ENCODE peak calls at places on chromosome 9, in four cellular contexts. P, Q, E and F are unnamed samples.

GRCh38 chr9:112443200-112443599 is 43.4 kb upstream of the KIAA1958 start:
- DNase-seq in Q (peak; percentile 28), E (peak; percentile 14), P (peak; percentile 23), F (no peak)

GRCh38 chr9:135926402-135927194 is 19.3 kb upstream of the CAMSAP1 start:
- DNase-seq in Q (peak; percentile 53), E (peak; percentile 78), P (peak; percentile 80), F (no peak)

GRCh38 chr9:98118640-98119601 is at the start of gene TRIM14:
- DNase-seq in E (peak; percentile 9), P (peak; percentile 47), Q (peak; percentile 63), F (peak; percentile 32)

GRCh38 chr9:79387091-79387490 is 184.7 kb upstream of the TLE4 start:
- DNase-seq in Q (no peak), E (no peak), P (no peak), F (no peak)

GRCh38 chr9:87610200-87611155 is 112.8 kb downstream of the DAPK1 start:
- DNase-seq in Q (peak; percentile 63), P (no peak), E (no peak), F (no peak)

GRCh38 chr9:2125909-2126308 is 110.8 kb downstream of the SMARCA2 start:
- DNase-seq in P (no peak), E (no peak), Q (peak; percentile 29), F (no peak)

GRCh38 chr9:86908261-86908660 is 39.0 kb downstream of the GAS1 start:
- DNase-seq in P (no peak), E (no peak), Q (no peak), F (no peak)

GRCh38 chr9:26935847-26936246 is 11.2 kb downstream of the PLAA start:
- DNase-seq in E (no peak), Q (no peak), P (no peak), F (no peak)

GRCh38 chr9:91500509-91501011 is 76.9 kb upstream of the NFIL3 start:
- DNase-seq in P (peak; percentile 83), Q (peak; percentile 79), E (peak; percentile 96), F (peak; percentile 24)

GRCh38 chr9:71349218-71349617 is 227.8 kb upstream of the TRPM3 start:
- DNase-seq in Q (peak; percentile 6), E (no peak), P (no peak), F (no peak)

GRCh38 chr9:135474915-135475314 is 4.7 kb upstream of the PPP1R26 start:
- DNase-seq in P (peak; percentile 60), Q (no peak), E (no peak), F (no peak)

GRCh38 chr9:618478-618877 is 223.0 kb upstream of the DMRT1 start:
- DNase-seq in E (peak; percentile 36), P (no peak), Q (peak; percentile 72), F (no peak)

GRCh38 chr9:97740848-97741821 is 44.0 kb upstream of the XPA start:
- DNase-seq in E (peak; percentile 42), Q (peak; percentile 62), P (no peak), F (no peak)

GRCh38 chr9:137610944-137611343 is 5.5 kb downstream of the ARRDC1 start:
- DNase-seq in P (no peak), E (no peak), Q (no peak), F (no peak)

GRCh38 chr9:31697956-31698355 is 686.5 kb upstream of the ACO1 start:
- DNase-seq in Q (no peak), E (no peak), P (no peak), F (no peak)

GRCh38 chr9:89523948-89524347 is 26.0 kb upstream of the SEMA4D start:
- DNase-seq in Q (no peak), P (no peak), E (no peak), F (no peak)

GRCh38 chr9:77588319-77588937 is 59.7 kb downstream of the GNA14 start:
- DNase-seq in P (peak; percentile 53), E (peak; percentile 71), Q (peak; percentile 93), F (peak; percentile 95)

GRCh38 chr9:137456864-137457405 is 2.2 kb downstream of the NSMF start:
- DNase-seq in P (no peak), E (no peak), Q (no peak), F (no peak)

GRCh38 chr9:136697821-136698526 is 10.7 kb upstream of the AGPAT2 start:
- DNase-seq in E (no peak), P (no peak), Q (no peak), F (no peak)

GRCh38 chr9:119004618-119004990 is 364.6 kb downstream of the BRINP1 start:
- DNase-seq in P (peak; percentile 5), Q (peak; percentile 19), E (peak; percentile 28), F (no peak)

GRCh38 chr9:111630182-111631070 is 708 bp upstream of the DNAJC25 start:
- DNase-seq in Q (no peak), P (no peak), E (peak; percentile 9), F (no peak)

GRCh38 chr9:136848393-136849037 is 694 bp upstream of the PHPT1 start:
- DNase-seq in Q (no peak), P (peak; percentile 56), E (no peak), F (no peak)

GRCh38 chr9:109498195-109499060 is at the start of gene PTPN3:
- DNase-seq in Q (no peak), E (no peak), P (peak; percentile 22), F (no peak)

GRCh38 chr9:14186096-14186495 is 127.8 kb downstream of the NFIB start:
- DNase-seq in E (no peak), Q (no peak), P (no peak), F (no peak)

GRCh38 chr9:89002987-89003386 is 11.7 kb downstream of the S1PR3 start:
- DNase-seq in P (no peak), Q (no peak), E (no peak), F (no peak)

GRCh38 chr9:86940774-86941173 is 6.5 kb downstream of the GAS1 start:
- DNase-seq in E (no peak), Q (no peak), P (no peak), F (no peak)

GRCh38 chr9:126701820-126702500 is 88.2 kb downstream of the LMX1B start:
- DNase-seq in E (no peak), Q (no peak), P (no peak), F (no peak)

GRCh38 chr9:91945277-91946074 is 4.6 kb downstream of the ROR2 start:
- DNase-seq in E (no peak), Q (peak; percentile 87), P (no peak), F (no peak)

GRCh38 chr9:93663877-93664548 is 87.6 kb downstream of the PHF2 start:
- DNase-seq in E (no peak), Q (no peak), P (no peak), F (no peak)

GRCh38 chr9:131697097-131697496 is 42.8 kb downstream of the RAPGEF1 start:
- DNase-seq in P (no peak), Q (peak; percentile 55), E (no peak), F (no peak)

GRCh38 chr9:100601216-100601615 is 23.3 kb downstream of the CAVIN4 start:
- DNase-seq in P (peak; percentile 54), E (peak; percentile 44), Q (peak; percentile 73), F (peak; percentile 41)

GRCh38 chr9:3769646-3770045 is 243.8 kb upstream of the RFX3 start:
- DNase-seq in Q (no peak), E (no peak), P (no peak), F (no peak)

GRCh38 chr9:18256574-18256973 is 217.4 kb upstream of the ADAMTSL1 start:
- DNase-seq in Q (peak; percentile 67), P (no peak), E (peak; percentile 86), F (no peak)

GRCh38 chr9:121269888-121270254 is 1.9 kb downstream of the GSN start:
- DNase-seq in Q (no peak), E (no peak), P (no peak), F (no peak)
- H3K4me3 ChIP-seq in Q (peak overlapping the region; percentile 93), E (peak overlapping the region; percentile 85), P (no peak overlapping the region), F (peak overlapping the region; percentile 86)

GRCh38 chr9:128724744-128725211 is 851 bp upstream of the ZDHHC12 start:
- DNase-seq in P (peak; percentile 83), Q (peak; percentile 91), E (peak; percentile 68), F (peak; percentile 65)
- TF ChIP-seq CTCF in P (no peak), Q (no peak), E (no peak), F (no peak)

DNA sequence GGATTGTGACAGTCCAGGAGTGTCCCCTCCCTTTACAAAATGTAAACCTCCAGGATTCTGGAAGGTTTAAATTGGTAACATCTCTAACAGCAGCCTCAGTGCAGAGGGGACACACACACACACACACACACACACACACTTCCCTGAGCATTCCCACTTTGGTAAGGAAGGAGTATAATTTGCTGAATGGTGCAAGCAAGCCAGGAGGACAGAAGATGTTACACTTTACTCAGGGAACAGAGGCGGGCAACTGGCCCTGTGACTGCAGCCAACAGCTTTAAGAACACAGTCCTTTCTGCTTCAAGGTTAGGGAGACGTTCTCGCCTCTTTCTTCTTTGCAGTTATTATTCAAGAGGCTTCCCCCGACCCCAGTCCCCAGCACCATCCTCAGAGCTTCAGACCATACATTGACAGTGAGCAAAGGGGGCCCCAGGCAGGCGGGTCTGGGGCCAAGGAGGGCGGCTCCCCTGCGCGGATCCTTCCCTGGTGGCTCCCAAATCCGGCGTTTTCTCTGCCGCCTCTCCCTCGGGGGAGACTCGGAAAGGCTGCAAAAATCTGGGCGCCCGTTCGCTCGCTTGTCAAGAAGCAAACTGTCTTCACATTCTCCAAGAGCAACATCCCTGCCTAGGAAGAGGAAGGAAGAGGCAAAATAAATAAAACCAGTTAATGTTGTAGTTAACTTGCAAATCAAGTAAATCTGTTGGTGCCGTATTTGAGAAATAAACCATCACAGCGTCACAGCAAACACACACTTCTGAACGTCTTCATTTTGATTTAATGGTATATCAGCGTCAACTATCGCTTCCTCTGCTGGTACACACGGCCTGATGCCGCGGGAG is 3.9 kb upstream of the LHX2 start:
- DNase-seq in E (no peak), Q (no peak), P (no peak), F (no peak)
- H3K4me3 ChIP-seq in E (no peak overlapping the region), Q (no peak overlapping the region), P (peak overlapping the region; percentile 51), F (no peak overlapping the region)

DNA sequence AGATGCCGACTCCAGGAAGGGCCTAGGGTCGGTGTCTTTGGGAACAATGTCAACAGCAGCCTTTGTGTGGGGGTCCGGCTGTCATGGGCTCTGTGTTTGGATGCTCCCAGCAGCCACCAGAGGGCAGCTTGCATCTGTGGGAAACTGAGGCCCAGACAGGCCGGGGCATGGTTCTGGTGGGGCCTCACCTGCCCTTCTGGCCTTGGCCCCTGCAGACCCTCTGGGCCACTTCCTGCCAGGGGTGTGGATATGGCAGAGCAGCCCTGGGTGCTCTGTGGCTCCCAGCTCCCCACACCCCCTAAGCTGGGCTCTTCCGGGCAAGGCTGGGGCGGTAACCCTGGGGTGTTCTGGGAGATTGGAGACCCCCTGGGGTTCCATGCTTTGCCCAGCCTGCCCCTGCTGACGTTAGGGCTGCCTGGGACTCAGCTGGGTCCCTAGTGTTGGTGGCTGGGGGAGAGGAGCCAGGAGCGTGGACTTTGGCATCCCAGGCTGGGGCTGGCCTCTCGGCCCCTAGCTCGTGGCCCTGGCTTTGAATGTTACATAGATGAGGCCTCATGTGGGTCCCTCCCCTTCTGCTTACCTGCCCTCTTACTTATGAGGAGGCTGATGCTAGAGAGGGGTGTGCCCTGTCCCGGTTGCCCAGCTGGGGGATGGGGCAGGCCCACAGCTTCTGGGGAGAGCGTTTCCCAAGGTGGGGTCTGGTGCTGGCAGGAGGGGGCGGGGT is 38.3 kb downstream of the RXRA start:
- DNase-seq in E (no peak), P (no peak), Q (no peak), F (no peak)
- TF ChIP-seq CTCF in E (peak; percentile 52), P (no peak), Q (peak; percentile 6), F (no peak)